ENCODE peak calls at places on chromosomes 3 and 15, in four cellular contexts. I, Y, P and A are unnamed samples.

GRCh38 chr3:72446406-72447058 is 401.7 kb downstream of the SHQ1 start:
- DNase-seq in I (no peak), P (no peak), Y (no peak), A (no peak)

GRCh38 chr15:101122806-101123205 is 129.0 kb downstream of the CHSY1 start:
- DNase-seq in P (no peak), Y (no peak), I (no peak), A (no peak)

GRCh38 chr3:160531311-160531710 is 34.1 kb downstream of the KPNA4 start:
- DNase-seq in Y (no peak), I (no peak), P (no peak), A (no peak)

GRCh38 chr3:51384145-51384729 is 854 bp upstream of the MANF start:
- DNase-seq in Y (peak; percentile 59), I (peak; percentile 77), P (no peak), A (no peak)

GRCh38 chr15:56432304-56432703 is 32.6 kb downstream of the MNS1 start:
- DNase-seq in Y (no peak), P (no peak), I (no peak), A (no peak)

GRCh38 chr15:78362716-78363426 is 22.7 kb downstream of the CRABP1 start:
- DNase-seq in I (peak; percentile 36), P (no peak), Y (no peak), A (no peak)

GRCh38 chr3:29649815-29650547 is 369.1 kb downstream of the RBMS3 start:
- DNase-seq in P (peak; percentile 49), Y (no peak), I (peak; percentile 72), A (peak; percentile 11)

GRCh38 chr3:113286524-113286923 is 75.2 kb downstream of the BOC start:
- DNase-seq in Y (no peak), I (peak; percentile 54), P (no peak), A (no peak)

GRCh38 chr3:159899198-159899597 is 89.4 kb upstream of the IL12A start:
- DNase-seq in I (no peak), P (no peak), Y (no peak), A (peak; percentile 58)

GRCh38 chr3:69658514-69658913 is 80.8 kb upstream of the MITF start:
- DNase-seq in Y (no peak), I (no peak), P (no peak), A (no peak)

GRCh38 chr3:24037971-24038370 is 92.9 kb downstream of the NR1D2 start:
- DNase-seq in I (no peak), P (no peak), Y (no peak), A (no peak)

GRCh38 chr15:81358248-81358647 is 15.8 kb downstream of the TMC3 start:
- DNase-seq in P (no peak), I (no peak), Y (no peak), A (no peak)

GRCh38 chr3:29758108-29759020 is 477.5 kb downstream of the RBMS3 start:
- DNase-seq in P (no peak), I (no peak), Y (no peak), A (no peak)

GRCh38 chr15:62809106-62809967 is 233.2 kb upstream of the TPM1 start:
- DNase-seq in P (no peak), Y (no peak), I (no peak), A (no peak)

GRCh38 chr3:188123170-188123920 is 30.6 kb upstream of the LPP start:
- DNase-seq in Y (no peak), P (no peak), I (no peak), A (no peak)

GRCh38 chr15:63323798-63324651 is 46.6 kb downstream of the APH1B start:
- DNase-seq in P (no peak), I (no peak), Y (no peak), A (no peak)

GRCh38 chr3:55629432-55629831 is 142.3 kb upstream of the WNT5A start:
- DNase-seq in P (peak; percentile 62), Y (peak; percentile 41), I (peak; percentile 74), A (no peak)

GRCh38 chr15:68696532-68697363 is 118.0 kb downstream of the CORO2B start:
- DNase-seq in Y (no peak), P (no peak), I (no peak), A (no peak)

GRCh38 chr3:99878005-99878404 is 60.3 kb downstream of the CMSS1 start:
- DNase-seq in Y (no peak), P (no peak), I (no peak), A (no peak)

GRCh38 chr3:192068464-192069254 is 607.7 kb downstream of the PYDC2 start:
- DNase-seq in P (no peak), Y (no peak), I (no peak), A (no peak)

GRCh38 chr15:33392453-33392852 is 81.7 kb downstream of the RYR3 start:
- DNase-seq in P (no peak), Y (no peak), I (no peak), A (no peak)

GRCh38 chr3:132872711-132873110 is 150.5 kb upstream of the NPHP3 start:
- DNase-seq in Y (no peak), P (no peak), I (no peak), A (no peak)

GRCh38 chr15:25240461-25241021 is 198.3 kb downstream of the UBE3A start:
- DNase-seq in P (peak; percentile 23), Y (peak; percentile 12), I (peak; percentile 5), A (no peak)

GRCh38 chr15:64092864-64093626 is 593 bp downstream of the CIAO2A start:
- DNase-seq in Y (peak; percentile 51), I (peak; percentile 69), P (no peak), A (peak; percentile 67)

GRCh38 chr15:72781621-72782020 is 1.9 kb downstream of the ADPGK start:
- DNase-seq in I (no peak), Y (no peak), P (no peak), A (no peak)

GRCh38 chr3:140753865-140754754 is 76.2 kb downstream of the TRIM42 start:
- DNase-seq in P (no peak), I (no peak), Y (no peak), A (no peak)

GRCh38 chr3:170563712-170564423 is 22.0 kb downstream of the SLC7A14 start:
- DNase-seq in P (no peak), I (peak; percentile 34), Y (no peak), A (no peak)

GRCh38 chr3:191005790-191006189 is 143.3 kb upstream of the GMNC start:
- DNase-seq in I (no peak), P (no peak), Y (no peak), A (no peak)

GRCh38 chr3:136075218-136075808 is 109.8 kb downstream of the PPP2R3A start:
- DNase-seq in P (no peak), Y (peak; percentile 76), I (peak; percentile 85), A (peak; percentile 74)

DNA sequence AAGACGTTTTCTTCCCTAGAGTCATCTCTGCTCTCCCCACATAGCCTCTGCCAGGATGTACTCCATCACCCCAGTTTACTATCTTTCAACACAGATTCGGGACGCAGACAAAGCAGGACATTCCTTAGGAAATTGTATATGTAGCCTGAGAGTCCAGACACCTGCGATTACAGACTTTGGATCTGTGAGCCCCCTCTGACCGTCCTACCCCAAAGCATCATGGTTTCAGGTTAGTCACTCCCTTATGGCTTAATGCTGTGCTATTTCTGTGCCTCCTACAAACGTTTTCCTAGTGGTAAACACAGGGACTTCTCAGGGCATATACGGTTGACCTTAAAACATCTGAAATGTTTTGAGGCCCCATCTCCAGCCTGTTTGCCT is 234.0 kb upstream of the BHLHE40 start:
- DNase-seq in P (no peak), Y (no peak), I (no peak), A (no peak)
- H3K27ac ChIP-seq in P (no peak overlapping the region), Y (no peak overlapping the region), I (no peak overlapping the region), A (no peak overlapping the region)

DNA sequence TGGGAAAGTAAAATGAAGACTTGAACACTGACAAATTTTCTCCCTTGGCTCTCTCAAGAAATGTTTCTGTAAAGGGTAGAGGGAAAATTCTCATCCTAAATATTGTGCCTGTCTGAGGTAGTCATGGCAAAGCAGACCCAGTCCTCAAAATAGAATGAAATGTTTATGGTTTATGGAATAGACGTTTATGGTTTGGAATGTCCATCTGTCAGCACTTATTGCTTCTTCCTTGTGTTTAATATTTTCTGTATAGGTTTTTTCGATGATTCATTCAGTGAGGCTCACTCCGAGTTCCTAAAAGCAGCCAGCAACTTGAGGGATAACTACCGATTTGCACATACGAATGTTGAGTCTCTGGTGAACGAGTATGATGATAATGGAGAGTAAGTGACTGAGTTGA is 13.9 kb downstream of the ELL3 start:
- DNase-seq in I (no peak), P (no peak), Y (no peak), A (no peak)
- H3K27ac ChIP-seq in I (no peak overlapping the region), P (no peak overlapping the region), Y (no peak overlapping the region), A (no peak overlapping the region)

GRCh38 chr15:48941913-48942312 is 21.8 kb downstream of the SHC4 start:
- DNase-seq in I (no peak), Y (no peak), P (no peak), A (no peak)

GRCh38 chr15:48940508-48940907 is 23.2 kb downstream of the SHC4 start:
- DNase-seq in Y (no peak), P (no peak), I (no peak), A (no peak)

GRCh38 chr15:48946840-48947187 is 16.9 kb downstream of the SHC4 start:
- DNase-seq in Y (no peak), I (no peak), P (no peak), A (no peak)

GRCh38 chr15:48946088-48946839 is 17.5 kb downstream of the SHC4 start:
- DNase-seq in P (no peak), Y (no peak), I (no peak), A (peak; percentile 26)

GRCh38 chr15:48945386-48945785 is 18.3 kb downstream of the SHC4 start:
- DNase-seq in Y (no peak), P (no peak), I (no peak), A (no peak)
- H3K27ac ChIP-seq in Y (no peak overlapping the region), P (no peak overlapping the region), I (no peak overlapping the region), A (no peak overlapping the region)

DNA sequence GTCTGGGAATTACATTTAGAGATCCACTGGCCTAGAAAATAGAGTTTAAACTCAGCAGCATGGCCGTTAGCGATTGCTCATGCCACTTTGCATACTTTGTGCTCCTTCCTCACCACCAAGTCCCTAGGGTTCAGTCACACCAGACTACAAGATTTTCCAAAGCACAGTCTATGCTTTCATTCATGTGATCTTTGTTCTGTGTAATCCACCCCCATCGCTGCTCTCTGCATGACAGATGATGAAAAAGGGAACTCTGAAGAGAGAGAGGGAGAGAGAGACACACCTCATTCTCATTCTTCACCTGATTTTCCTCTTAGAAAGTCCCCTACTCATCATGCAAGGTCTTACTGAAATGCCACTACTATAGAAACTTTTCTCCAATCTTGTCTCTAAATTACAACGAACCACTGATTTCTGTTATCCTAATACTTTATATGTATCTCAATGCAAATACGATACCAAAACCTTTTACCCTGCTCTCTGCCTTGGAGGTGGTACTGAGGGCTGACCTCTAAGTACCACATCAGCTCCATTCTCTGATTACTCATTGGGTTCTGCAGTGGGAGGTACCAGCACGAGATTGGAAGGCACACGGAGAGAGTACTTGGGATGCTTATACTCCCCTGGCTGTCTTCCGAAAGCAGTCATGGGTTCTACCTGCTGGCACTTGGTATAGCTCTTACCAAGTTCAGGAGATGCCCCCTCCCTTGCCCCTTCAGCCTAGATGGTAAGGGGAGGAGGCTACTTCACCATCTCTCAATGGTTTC is 1.1 kb upstream of the PARP15 start:
- DNase-seq in Y (no peak), P (no peak), I (no peak), A (no peak)
- H3K27ac ChIP-seq in Y (no peak overlapping the region), P (no peak overlapping the region), I (no peak overlapping the region), A (no peak overlapping the region)

GRCh38 chr3:47266709-47267489 is 15.7 kb downstream of the KIF9 start:
- DNase-seq in P (peak; percentile 58), Y (peak; percentile 77), I (peak; percentile 82), A (peak; percentile 96)
- H3K27ac ChIP-seq in P (no peak overlapping the region), Y (no peak overlapping the region), I (peak overlapping the region; percentile 41), A (no peak overlapping the region)

GRCh38 chr3:100968908-100969556 is 24.2 kb downstream of the ABI3BP start:
- DNase-seq in I (peak; percentile 67), P (no peak), Y (no peak), A (no peak)
- H3K27ac ChIP-seq in I (no peak overlapping the region), P (no peak overlapping the region), Y (no peak overlapping the region), A (no peak overlapping the region)

GRCh38 chr3:66642015-66642414 is 141.2 kb upstream of the LRIG1 start:
- DNase-seq in Y (no peak), P (no peak), I (no peak), A (no peak)
- H3K27ac ChIP-seq in Y (no peak overlapping the region), P (no peak overlapping the region), I (no peak overlapping the region), A (no peak overlapping the region)